ENCODE peak calls at places on chromosomes 13 and 19, in nine cellular contexts. T, B, D, Z, G, F, U, L and C are unnamed samples.
A peak's percentile ranks its signal among the peaks of the same experiment; 100 is the strongest.

GRCh38 chr13:95641961-95642621 is 2.4 kb downstream of the DZIP1 start:
- DNase-seq in T (no peak), B (no peak), D (no peak), Z (no peak), G (no peak), F (no peak), U (no peak), L (no peak), C (no peak)

GRCh38 chr13:113589961-113590339 is 5.4 kb downstream of the TFDP1 start:
- DNase-seq in T (no peak), B (no peak), D (no peak), Z (peak; percentile 68), G (no peak), F (no peak), U (no peak), L (no peak), C (no peak)

GRCh38 chr13:40668335-40668734 is 1.9 kb upstream of the FOXO1 start:
- DNase-seq in T (peak; percentile 10), B (peak; percentile 54), D (no peak), Z (peak; percentile 95), G (peak; percentile 20), F (no peak), U (peak; percentile 57), L (no peak), C (no peak)

GRCh38 chr13:20121154-20121515 is 39.7 kb downstream of the GJA3 start:
- DNase-seq in T (no peak), B (no peak), D (no peak), Z (no peak), G (no peak), F (no peak), U (no peak), L (no peak), C (no peak)

GRCh38 chr13:74869846-74870245 is 612.1 kb downstream of the TBC1D4 start:
- DNase-seq in T (no peak), B (no peak), D (no peak), Z (no peak), G (no peak), F (no peak), U (no peak), L (no peak), C (no peak)

GRCh38 chr13:31957772-31958171 is 73.8 kb upstream of the FRY start:
- DNase-seq in T (no peak), B (no peak), D (no peak), Z (no peak), G (no peak), F (no peak), U (no peak), L (no peak), C (no peak)

GRCh38 chr13:31814523-31814922 is 75.2 kb downstream of the RXFP2 start:
- DNase-seq in T (no peak), B (no peak), D (no peak), Z (no peak), G (no peak), F (no peak), U (no peak), L (no peak), C (no peak)

GRCh38 chr13:20415694-20416107 is 110.0 kb downstream of the CRYL1 start:
- DNase-seq in T (no peak), B (no peak), D (no peak), Z (peak; percentile 62), G (no peak), F (no peak), U (no peak), L (no peak), C (no peak)

GRCh38 chr13:50126378-50127016 is 111.3 kb downstream of the KCNRG start:
- DNase-seq in T (peak; percentile 14), B (no peak), D (no peak), Z (no peak), G (no peak), F (no peak), U (no peak), L (no peak), C (no peak)

GRCh38 chr13:49098198-49098597 is 121.9 kb upstream of the MLNR start:
- DNase-seq in T (no peak), B (no peak), D (no peak), Z (no peak), G (peak; percentile 61), F (no peak), U (no peak), L (no peak), C (no peak)

GRCh38 chr13:65825039-65825438 is 1405.1 kb downstream of the PCDH9 start:
- DNase-seq in T (no peak), B (no peak), D (no peak), Z (no peak), G (no peak), F (no peak), U (no peak), L (no peak), C (no peak)

GRCh38 chr19:12880551-12881171 is 588 bp downstream of the DNASE2 start:
- DNase-seq in T (no peak), B (no peak), D (no peak), Z (peak; percentile 90), G (no peak), F (no peak), U (no peak), L (no peak), C (no peak)

GRCh38 chr19:50890422-50891252 is 17.4 kb downstream of the KLK2 start:
- DNase-seq in T (no peak), B (no peak), D (no peak), Z (no peak), G (peak; percentile 46), F (no peak), U (no peak), L (no peak), C (no peak)

GRCh38 chr19:49758292-49758691 is 4.8 kb downstream of the TSKS start:
- DNase-seq in T (no peak), B (no peak), D (no peak), Z (no peak), G (peak; percentile 23), F (no peak), U (no peak), L (no peak), C (no peak)

GRCh38 chr13:75222031-75222430 is 259.9 kb downstream of the TBC1D4 start:
- DNase-seq in T (no peak), B (no peak), D (no peak), Z (no peak), G (no peak), F (no peak), U (no peak), L (no peak), C (no peak)

GRCh38 chr19:6744381-6745288 is 5.2 kb downstream of the TRIP10 start:
- DNase-seq in T (no peak), B (no peak), D (peak; percentile 80), Z (peak; percentile 96), G (peak; percentile 90), F (no peak), U (no peak), L (no peak), C (peak; percentile 93)

GRCh38 chr13:110913911-110914292 is 967 bp downstream of the ANKRD10 start:
- DNase-seq in T (no peak), B (no peak), D (no peak), Z (peak; percentile 93), G (peak; percentile 36), F (no peak), U (no peak), L (no peak), C (no peak)

GRCh38 chr13:93984070-93984469 is 495.4 kb downstream of the DCT start:
- DNase-seq in T (no peak), B (no peak), D (no peak), Z (no peak), G (no peak), F (no peak), U (no peak), L (no peak), C (no peak)

GRCh38 chr19:49749055-49749716 is 13.9 kb downstream of the TSKS start:
- DNase-seq in T (no peak), B (no peak), D (no peak), Z (no peak), G (no peak), F (no peak), U (no peak), L (no peak), C (no peak)

GRCh38 chr19:29841559-29842367 is 30.0 kb downstream of the CCNE1 start:
- DNase-seq in T (no peak), B (no peak), D (no peak), Z (no peak), G (peak; percentile 60), F (no peak), U (peak; percentile 41), L (no peak), C (no peak)

GRCh38 chr13:65913173-65913572 is 1317.0 kb downstream of the PCDH9 start:
- DNase-seq in T (no peak), B (no peak), D (no peak), Z (no peak), G (peak; percentile 49), F (no peak), U (no peak), L (no peak), C (no peak)

GRCh38 chr13:113084943-113085540 is 20.5 kb upstream of the F7 start:
- DNase-seq in T (no peak), B (no peak), D (no peak), Z (no peak), G (no peak), F (no peak), U (no peak), L (no peak), C (no peak)

GRCh38 chr13:114002009-114002544 is 28.2 kb upstream of the C13orf46 start:
- DNase-seq in T (no peak), B (no peak), D (no peak), Z (no peak), G (no peak), F (no peak), U (no peak), L (no peak), C (peak; percentile 48)

GRCh38 chr19:39327990-39328705 is 7.5 kb upstream of the LRFN1 start:
- DNase-seq in T (peak; percentile 83), B (peak; percentile 80), D (peak; percentile 85), Z (peak; percentile 97), G (peak; percentile 77), F (peak; percentile 59), U (peak; percentile 80), L (peak; percentile 95), C (peak; percentile 78)

GRCh38 chr13:87941244-87941643 is 270.1 kb downstream of the SLITRK5 start:
- DNase-seq in T (no peak), B (no peak), D (no peak), Z (no peak), G (no peak), F (no peak), U (no peak), L (no peak), C (no peak)

GRCh38 chr13:39675904-39676303 is 20.4 kb downstream of the COG6 start:
- DNase-seq in T (no peak), B (no peak), D (no peak), Z (no peak), G (no peak), F (no peak), U (no peak), L (no peak), C (no peak)

GRCh38 chr19:343451-343931 is 1.1 kb downstream of the MIER2 start:
- DNase-seq in T (no peak), B (no peak), D (no peak), Z (no peak), G (peak; percentile 41), F (no peak), U (peak; percentile 29), L (no peak), C (peak; percentile 71)

GRCh38 chr13:106156468-106156867 is 379.0 kb downstream of the EFNB2 start:
- DNase-seq in T (no peak), B (no peak), D (no peak), Z (no peak), G (peak; percentile 86), F (no peak), U (no peak), L (no peak), C (no peak)

GRCh38 chr19:41219924-41220567 is 1.0 kb downstream of the AXL start:
- DNase-seq in T (no peak), B (no peak), D (no peak), Z (peak; percentile 91), G (no peak), F (no peak), U (peak; percentile 87), L (no peak), C (no peak)

GRCh38 chr13:75762967-75763366 is 126.8 kb downstream of the LMO7 start:
- DNase-seq in T (no peak), B (no peak), D (no peak), Z (no peak), G (no peak), F (no peak), U (no peak), L (no peak), C (no peak)

GRCh38 chr19:17865364-17866311 is 5.9 kb downstream of the RPL18A start:
- DNase-seq in T (no peak), B (no peak), D (no peak), Z (no peak), G (peak; percentile 52), F (no peak), U (peak; percentile 72), L (no peak), C (no peak)